ENCODE peak calls at places on chromosomes 7 and 10, in five cellular contexts. H is iPS-NIHi11, O is germinal center, U is T-cell, N is NCI-H345. M is an unnamed sample.

GRCh38 chr10:6036861-6037321 is 25.3 kb downstream of the IL2RA start:
- DNase-seq in H (no peak), O (peak), U (no peak), N (no peak), M (no peak)

GRCh38 chr10:30816812-30817193 is 187.2 kb upstream of the LYZL2 start:
- DNase-seq in H (no peak), O (no peak), U (no peak), N (no peak), M (no peak)

GRCh38 chr10:101767966-101768790 is 7.7 kb downstream of the FGF8 start:
- DNase-seq in H (no peak), O (no peak), U (no peak), N (no peak), M (no peak)

GRCh38 chr10:87657370-87657769 is 2.3 kb upstream of the PAPSS2 start:
- DNase-seq in H (no peak), O (no peak), U (no peak), N (no peak), M (no peak)

GRCh38 chr7:84847790-84848189 is 339.1 kb downstream of the SEMA3D start:
- DNase-seq in H (no peak), O (no peak), U (no peak), N (no peak), M (no peak)

GRCh38 chr10:9709849-9710248 is 1307.8 kb upstream of the CELF2 start:
- DNase-seq in H (no peak), O (no peak), U (no peak), N (no peak), M (no peak)

GRCh38 chr7:65983965-65984654 is 2.1 kb upstream of the GUSB start:
- DNase-seq in H (no peak), O (no peak), U (no peak), N (no peak), M (no peak)

GRCh38 chr10:9860045-9860444 is 1157.6 kb upstream of the CELF2 start:
- DNase-seq in H (no peak), O (no peak), U (no peak), N (no peak), M (no peak)

GRCh38 chr7:46011501-46011900 is 90.4 kb upstream of the IGFBP3 start:
- DNase-seq in H (no peak), O (no peak), U (no peak), N (no peak), M (no peak)

GRCh38 chr7:90621130-90621891 is 25.2 kb downstream of the CDK14 start:
- DNase-seq in H (no peak), O (no peak), U (no peak), N (no peak), M (no peak)

GRCh38 chr10:77428776-77429395 is 208.7 kb downstream of the KCNMA1 start:
- DNase-seq in H (peak), O (no peak), U (no peak), N (peak), M (peak)

GRCh38 chr10:116385994-116386809 is 41.4 kb upstream of the PNLIPRP3 start:
- DNase-seq in H (no peak), O (no peak), U (no peak), N (peak), M (no peak)

GRCh38 chr10:24685958-24686540 is 37.6 kb downstream of the ARHGAP21 start:
- DNase-seq in H (no peak), O (no peak), U (no peak), N (no peak), M (no peak)

GRCh38 chr10:34593955-34594354 is 221.1 kb downstream of the PARD3 start:
- DNase-seq in H (no peak), O (no peak), U (no peak), N (no peak), M (no peak)

GRCh38 chr7:82335927-82336326 is 107.7 kb downstream of the CACNA2D1 start:
- DNase-seq in H (peak), O (no peak), U (no peak), N (peak), M (peak)

GRCh38 chr7:50149364-50149763 is 56.3 kb upstream of the ZPBP start:
- DNase-seq in H (no peak), O (no peak), U (peak), N (no peak), M (no peak)

GRCh38 chr7:94301024-94301588 is 93.6 kb upstream of the COL1A2 start:
- DNase-seq in H (peak), O (no peak), U (no peak), N (no peak), M (no peak)

GRCh38 chr7:69365588-69366241 is 232.6 kb upstream of the AUTS2 start:
- DNase-seq in H (no peak), O (no peak), U (no peak), N (peak), M (no peak)

GRCh38 chr7:229184-229964 is 37.0 kb downstream of the FAM20C start:
- DNase-seq in H (no peak), O (no peak), U (no peak), N (no peak), M (no peak)

GRCh38 chr10:27258838-27259532 is 18.4 kb upstream of the ACBD5 start:
- DNase-seq in H (peak), O (peak), U (no peak), N (peak), M (no peak)

GRCh38 chr10:124558901-124559321 is 97.3 kb downstream of the LHPP start:
- DNase-seq in H (no peak), O (no peak), U (no peak), N (no peak), M (no peak)

GRCh38 chr10:123930340-123931001 is 38.9 kb upstream of the CPXM2 start:
- DNase-seq in H (no peak), O (no peak), U (no peak), N (no peak), M (no peak)

GRCh38 chr10:10824611-10825148 is 193.0 kb upstream of the CELF2 start:
- DNase-seq in H (no peak), O (no peak), U (no peak), N (no peak), M (no peak)

GRCh38 chr7:105487559-105488218 is 34.4 kb downstream of the PUS7 start:
- DNase-seq in H (no peak), O (peak), U (no peak), N (no peak), M (peak)

GRCh38 chr10:121332829-121333765 is 265.1 kb downstream of the FGFR2 start:
- DNase-seq in H (no peak), O (no peak), U (no peak), N (no peak), M (no peak)